ENCODE peak calls at places on chromosomes 11 and 22, in five cellular contexts. J, D, W, T and A are unnamed samples. For H3K4me1 and H4K20me1, the result is how much of the 10 kb centered on the place peaks cover.

GRCh38 chr11:63670738-63671321 is 346 bp downstream of the ATL3 start:
- DNase-seq in J (no peak), D (peak), W (no peak), T (no peak), A (peak)

GRCh38 chr11:117408356-117408755 is 80.7 kb downstream of the CEP164 start:
- DNase-seq in J (no peak), D (no peak), W (no peak), T (no peak), A (no peak)

GRCh38 chr11:20933086-20933485 is 263.7 kb downstream of the NELL1 start:
- DNase-seq in J (no peak), D (no peak), W (no peak), T (no peak), A (no peak)

GRCh38 chr11:35088676-35089075 is 50.3 kb upstream of the CD44 start:
- DNase-seq in J (peak), D (no peak), W (no peak), T (no peak), A (no peak)

GRCh38 chr11:74357449-74357848 is 40.8 kb downstream of the PGM2L1 start:
- DNase-seq in J (peak), D (no peak), W (no peak), T (no peak), A (no peak)

GRCh38 chr11:109039611-109040010 is 374.7 kb downstream of the DDX10 start:
- DNase-seq in J (no peak), D (no peak), W (no peak), T (peak), A (no peak)

GRCh38 chr11:27416568-27417176 is 53.7 kb upstream of the CCDC34 start:
- DNase-seq in J (no peak), D (no peak), W (no peak), T (no peak), A (no peak)

GRCh38 chr11:10876168-10876567 is 18.3 kb upstream of the ZBED5 start:
- DNase-seq in J (peak), D (no peak), W (no peak), T (no peak), A (no peak)

DNA sequence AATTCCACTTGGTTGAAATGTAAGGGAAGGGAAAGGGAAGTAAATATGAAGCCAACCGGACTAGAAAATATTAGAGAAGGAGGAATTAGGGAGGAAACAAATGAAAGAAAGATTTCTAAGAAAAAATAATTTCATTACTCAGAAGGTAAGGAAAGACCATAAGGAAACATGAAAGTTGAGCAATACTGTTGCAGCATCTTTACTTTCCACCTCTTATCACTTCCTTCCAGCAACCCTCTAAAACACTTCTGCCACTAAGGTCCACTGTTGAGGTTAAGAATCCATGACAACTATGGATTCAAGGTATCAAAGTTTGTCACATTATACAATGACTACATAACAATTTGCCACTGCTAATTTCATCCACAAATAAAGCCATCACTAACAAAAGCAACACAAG is 308.6 kb downstream of the DLG2 start:
- DNase-seq in J (no peak), D (no peak), W (no peak), T (no peak), A (no peak)
- H3K4me3 ChIP-seq in J (no peak), D (no peak), W (no peak), T (no peak), A (no peak)

GRCh38 chr11:128549256-128549944 is 38.0 kb downstream of the ETS1 start:
- DNase-seq in J (no peak), D (peak), W (no peak), T (peak), A (no peak)

GRCh38 chr11:128550261-128550821 is 37.0 kb downstream of the ETS1 start:
- DNase-seq in J (no peak), D (no peak), W (no peak), T (no peak), A (no peak)

GRCh38 chr11:128548655-128549255 is 38.6 kb downstream of the ETS1 start:
- DNase-seq in J (peak), D (peak), W (no peak), T (peak), A (peak)

GRCh38 chr11:128550967-128551522 is 36.3 kb downstream of the ETS1 start:
- DNase-seq in J (no peak), D (no peak), W (no peak), T (no peak), A (no peak)

DNA sequence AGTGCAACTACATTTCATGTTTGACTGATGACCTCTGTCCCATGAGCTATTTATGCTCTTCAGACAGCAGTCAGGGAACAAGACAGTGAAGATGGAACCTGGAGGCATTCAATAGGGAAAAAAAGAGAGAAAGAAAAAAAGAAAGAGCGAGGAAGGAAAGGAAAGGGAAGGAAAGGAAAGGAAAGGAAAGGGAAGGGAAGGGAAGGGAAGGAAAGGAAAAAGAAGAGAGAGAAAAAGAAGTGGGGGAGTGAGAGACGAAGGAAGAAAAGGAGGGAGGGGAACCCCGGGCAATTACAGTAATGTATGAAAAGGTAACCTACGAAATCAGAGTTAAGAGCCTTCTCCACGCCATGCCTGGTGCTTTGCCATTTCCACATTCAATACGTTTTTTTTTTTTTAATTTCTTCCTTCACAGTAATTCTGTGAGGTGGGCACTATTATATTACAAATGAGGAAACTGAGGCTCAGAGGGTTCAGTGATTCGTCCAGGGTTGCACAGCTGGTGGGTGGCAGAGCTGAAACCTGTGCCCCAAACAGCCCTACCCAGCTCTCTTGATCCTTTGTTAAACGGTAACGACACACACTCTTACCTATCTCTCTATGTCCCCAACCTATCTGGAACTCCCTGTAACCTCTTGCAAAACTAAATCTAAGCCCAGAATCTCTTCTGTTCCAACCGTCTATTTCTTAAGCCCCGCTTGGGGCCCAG is 39.3 kb downstream of the ETS1 start:
- DNase-seq in J (no peak), D (no peak), W (no peak), T (no peak), A (no peak)
- H3K4me1 ChIP-seq in J (under half), D (under half), W (under half), T (under half), A (under half)

DNA sequence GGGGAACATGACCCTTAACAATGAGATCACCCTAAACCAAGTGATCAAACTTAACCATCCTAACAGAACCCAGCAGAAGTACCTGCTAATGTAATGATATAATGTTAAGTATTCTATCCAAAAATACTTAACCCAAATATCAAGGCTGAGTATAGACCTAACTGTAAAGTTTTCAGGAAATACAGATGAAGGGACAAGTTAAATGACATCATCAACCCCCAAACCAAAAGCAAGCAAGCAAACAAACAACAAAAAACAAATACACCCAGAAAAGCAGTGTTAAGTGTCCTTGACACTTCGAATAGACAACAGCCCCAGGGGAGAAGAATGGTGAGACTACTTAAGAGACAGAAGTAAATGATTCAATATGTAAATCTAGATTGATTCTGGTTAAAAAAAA is 2.7 kb downstream of the CSTF3 start:
- DNase-seq in J (no peak), D (no peak), W (no peak), T (no peak), A (no peak)
- H4K20me1 ChIP-seq in J (half or more), D (half or more), W (under half), T (under half), A (under half)

DNA sequence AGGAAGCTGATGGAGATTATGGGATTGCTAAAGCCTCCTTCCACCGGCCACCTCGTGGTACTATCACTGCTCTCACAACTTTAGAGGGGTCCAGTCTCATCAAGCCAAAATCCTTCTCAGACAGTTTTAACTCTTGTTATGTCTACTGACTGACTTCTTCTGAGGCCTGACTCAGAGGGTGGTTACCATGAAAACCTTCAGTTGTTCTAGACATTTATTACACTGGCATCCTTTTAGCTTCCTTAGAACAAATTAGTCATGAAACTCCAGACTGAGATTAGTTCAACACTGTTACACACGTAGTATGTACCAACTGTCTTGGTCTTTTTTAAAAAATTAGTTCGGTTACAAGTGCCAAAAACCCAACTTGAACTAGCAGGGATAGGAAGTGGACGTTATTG is 7.5 kb downstream of the DIXDC1 start:
- DNase-seq in J (peak), D (no peak), W (no peak), T (peak), A (no peak)
- H3K4me3 ChIP-seq in J (no peak), D (no peak), W (no peak), T (no peak), A (no peak)

DNA sequence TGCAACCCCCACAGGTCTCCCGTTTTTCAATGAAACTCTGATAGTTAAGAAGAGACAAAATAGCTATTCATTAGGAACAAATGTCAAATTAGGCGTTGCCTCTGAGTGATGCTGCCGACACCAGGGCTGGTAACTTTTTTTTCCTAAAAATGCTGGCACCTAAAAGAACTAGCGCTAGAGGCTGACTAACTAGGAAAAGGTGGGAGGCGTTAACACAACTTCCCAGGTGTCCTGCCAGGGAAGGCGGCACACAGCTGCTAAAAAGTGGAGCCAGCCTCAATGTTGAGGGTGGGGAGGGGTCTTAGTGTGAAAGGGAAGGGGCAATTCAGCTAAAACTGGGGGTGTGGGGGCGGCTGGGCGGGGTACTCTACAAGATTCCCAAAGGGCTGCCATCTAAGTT is 5.4 kb downstream of the MN1 start:
- DNase-seq in J (no peak), D (no peak), W (no peak), T (no peak), A (no peak)
- H3K4me1 ChIP-seq in J (under half), D (half or more), W (under half), T (under half), A (under half)

GRCh38 chr22:44983878-44984482 is 25.8 kb downstream of the PHF21B start:
- DNase-seq in J (no peak), D (no peak), W (no peak), T (no peak), A (no peak)
- H4K20me1 ChIP-seq in J (under half), D (half or more), W (under half), T (under half), A (under half)

DNA sequence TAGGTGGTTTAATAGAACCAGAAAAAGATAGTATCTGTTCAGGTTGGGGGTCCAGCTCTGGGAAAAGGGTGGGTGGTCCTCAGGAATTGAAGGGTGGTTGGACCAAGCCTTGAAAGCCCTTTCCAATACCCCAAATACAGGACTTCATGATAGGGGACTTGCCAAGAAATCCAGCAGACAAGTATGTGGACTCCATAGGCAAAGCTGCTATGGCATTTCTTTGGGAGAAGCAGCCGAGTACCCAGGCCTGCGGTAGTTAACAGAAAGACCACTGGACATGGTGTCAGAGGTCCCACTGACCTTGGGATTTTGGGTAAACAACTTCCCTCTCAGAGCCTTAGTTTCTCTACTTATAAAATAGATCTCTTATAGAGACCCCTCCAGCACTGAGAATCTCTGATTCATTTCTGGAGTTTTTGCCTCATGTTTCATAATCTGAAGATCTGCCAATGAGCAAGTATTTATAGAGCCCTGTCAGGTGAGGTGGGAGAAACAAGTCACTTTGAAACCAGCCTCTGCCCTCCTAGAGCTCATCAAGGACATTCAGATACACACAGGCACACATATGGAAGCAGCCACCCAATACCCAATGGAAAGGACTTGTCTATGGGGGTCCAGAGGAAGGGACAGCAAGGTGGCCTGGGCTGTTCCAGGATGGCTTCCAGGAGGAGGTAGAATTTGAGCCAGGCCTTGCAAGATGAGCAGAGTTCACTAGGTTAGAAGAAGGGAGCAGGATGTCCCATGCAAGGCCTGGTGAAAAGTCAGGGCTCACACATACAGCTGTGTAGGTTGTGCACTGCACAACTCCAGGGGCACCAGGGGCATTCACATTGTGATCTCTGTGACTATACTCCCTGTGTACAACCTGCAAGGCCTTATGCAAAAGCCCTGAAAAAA is 31.0 kb upstream of the ACCSL start:
- DNase-seq in J (peak), D (no peak), W (no peak), T (no peak), A (peak)
- H3K4me3 ChIP-seq in J (no peak), D (no peak), W (no peak), T (no peak), A (no peak)

GRCh38 chr11:33324211-33324985 is 67.2 kb downstream of the HIPK3 start:
- DNase-seq in J (no peak), D (no peak), W (no peak), T (no peak), A (no peak)
- H3K4me1 ChIP-seq in J (under half), D (under half), W (under half), T (under half), A (under half)

DNA sequence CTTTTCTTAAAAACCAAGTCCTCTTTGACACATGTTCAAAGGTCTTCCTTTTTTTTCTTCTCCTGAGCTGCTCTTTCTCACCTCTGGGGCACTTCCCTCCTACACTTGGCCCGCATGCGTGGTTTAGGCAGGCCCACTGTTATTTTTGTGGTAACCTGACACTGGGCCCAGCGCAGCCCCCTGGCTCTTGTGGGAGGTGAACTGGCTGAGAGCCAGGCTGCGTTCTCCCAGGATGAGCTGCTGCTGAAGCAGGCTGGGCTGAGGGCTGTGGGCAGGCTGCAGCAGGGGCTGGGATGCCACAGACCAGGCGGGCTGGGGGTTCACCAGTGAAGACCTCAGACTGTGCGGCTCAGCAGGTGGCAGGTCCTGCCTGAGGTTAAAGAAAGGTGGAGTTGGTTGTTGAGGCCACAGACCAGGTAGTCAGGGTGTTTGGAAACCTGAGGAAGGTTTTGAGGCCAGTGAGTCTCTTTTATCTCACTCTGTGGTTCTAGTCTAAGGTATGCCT is 72.4 kb downstream of the TEAD1 start:
- DNase-seq in J (peak), D (peak), W (peak), T (no peak), A (peak)
- H4K20me1 ChIP-seq in J (half or more), D (under half), W (under half), T (under half), A (under half)